ENCODE peak calls at places on chromosome 7, in four cellular contexts. C, F, N and P are unnamed samples.

GRCh38 chr7:68963547-68963946 is 634.7 kb upstream of the AUTS2 start:
- DNase-seq in C (no peak), F (peak), N (no peak), P (peak)

GRCh38 chr7:27459021-27459728 is 203.5 kb downstream of the HIBADH start:
- DNase-seq in C (no peak), F (no peak), N (no peak), P (peak)

GRCh38 chr7:117083648-117084047 is 130.3 kb downstream of the ST7 start:
- DNase-seq in C (no peak), F (no peak), N (no peak), P (no peak)

GRCh38 chr7:105675873-105676484 is 94.7 kb upstream of the EFCAB10 start:
- DNase-seq in C (peak), F (no peak), N (no peak), P (no peak)

GRCh38 chr7:138837627-138838026 is 39.6 kb upstream of the ATP6V0A4 start:
- DNase-seq in C (peak), F (no peak), N (no peak), P (no peak)

GRCh38 chr7:135121868-135122267 is 26.0 kb upstream of the TMEM140 start:
- DNase-seq in C (no peak), F (no peak), N (no peak), P (no peak)

GRCh38 chr7:81857385-81857784 is 87.5 kb upstream of the HGF start:
- DNase-seq in C (no peak), F (no peak), N (no peak), P (no peak)

GRCh38 chr7:40622830-40623507 is 488.2 kb downstream of the SUGCT start:
- DNase-seq in C (no peak), F (no peak), N (no peak), P (no peak)

GRCh38 chr7:80637911-80638765 is at the start of gene CD36:
- DNase-seq in C (no peak), F (no peak), N (no peak), P (no peak)

GRCh38 chr7:55549457-55549856 is 22.8 kb downstream of the VOPP1 start:
- DNase-seq in C (no peak), F (no peak), N (no peak), P (no peak)

GRCh38 chr7:142811154-142811737 is 40.5 kb downstream of the PRSS2 start:
- DNase-seq in C (peak), F (no peak), N (peak), P (peak)

GRCh38 chr7:2182461-2182860 is 50.3 kb downstream of the MAD1L1 start:
- DNase-seq in C (no peak), F (no peak), N (no peak), P (no peak)

GRCh38 chr7:131745645-131746248 is 189.3 kb upstream of the PODXL start:
- DNase-seq in C (no peak), F (no peak), N (no peak), P (no peak)

GRCh38 chr7:81574723-81575326 is 195.0 kb downstream of the HGF start:
- DNase-seq in C (no peak), F (no peak), N (peak), P (no peak)

GRCh38 chr7:156419782-156420181 is 220.8 kb upstream of the RNF32 start:
- DNase-seq in C (no peak), F (no peak), N (no peak), P (no peak)

GRCh38 chr7:32809347-32809746 is 82.2 kb downstream of the KBTBD2 start:
- DNase-seq in C (no peak), F (no peak), N (no peak), P (no peak)

GRCh38 chr7:47375590-47375989 is 206.3 kb downstream of the TNS3 start:
- DNase-seq in C (no peak), F (no peak), N (no peak), P (no peak)

GRCh38 chr7:24851791-24852190 is 94.5 kb upstream of the GSDME start:
- DNase-seq in C (no peak), F (no peak), N (peak), P (no peak)

GRCh38 chr7:87226495-87226894 is 7.0 kb upstream of the TMEM243 start:
- DNase-seq in C (no peak), F (no peak), N (no peak), P (no peak)

GRCh38 chr7:121279060-121279620 is 49.7 kb upstream of the WNT16 start:
- DNase-seq in C (no peak), F (no peak), N (no peak), P (no peak)

GRCh38 chr7:75987805-75988630 is 6.4 kb downstream of the TMEM120A start:
- DNase-seq in C (no peak), F (no peak), N (no peak), P (no peak)

GRCh38 chr7:15685358-15686181 is 913 bp downstream of the MEOX2 start:
- DNase-seq in C (peak), F (peak), N (peak), P (peak)

GRCh38 chr7:42494722-42495121 is 257.7 kb upstream of the GLI3 start:
- DNase-seq in C (no peak), F (no peak), N (no peak), P (no peak)

GRCh38 chr7:158492372-158492771 is 95.3 kb downstream of the PTPRN2 start:
- DNase-seq in C (no peak), F (no peak), N (no peak), P (no peak)

GRCh38 chr7:81623251-81623855 is 146.5 kb downstream of the HGF start:
- DNase-seq in C (no peak), F (no peak), N (no peak), P (no peak)

GRCh38 chr7:47528471-47528870 is 53.4 kb downstream of the TNS3 start:
- DNase-seq in C (no peak), F (no peak), N (no peak), P (no peak)

GRCh38 chr7:29234438-29234837 is 39.9 kb downstream of the CHN2 start:
- DNase-seq in C (no peak), F (no peak), N (no peak), P (no peak)

GRCh38 chr7:30430777-30431176 is 47.8 kb downstream of the NOD1 start:
- DNase-seq in C (no peak), F (no peak), N (no peak), P (no peak)